ENCODE peak calls at places on chromosome 13, in five cellular contexts. Q, L, Y, I and E are unnamed samples.

GRCh38 chr13:73272831-73273230 is 214.0 kb downstream of the KLF5 start:
- DNase-seq in I (no peak), Y (no peak), Q (no peak), L (no peak), E (no peak)

GRCh38 chr13:21324793-21325192 is 134.3 kb downstream of the ZDHHC20 start:
- DNase-seq in I (no peak), Y (no peak), L (no peak), Q (no peak), E (no peak)

GRCh38 chr13:111431241-111431640 is 110.8 kb downstream of the TEX29 start:
- DNase-seq in L (no peak), I (no peak), Y (no peak), Q (no peak), E (no peak)

GRCh38 chr13:100363874-100364273 is 224.7 kb downstream of the GGACT start:
- DNase-seq in Q (no peak), I (peak), Y (peak), L (no peak), E (no peak)

GRCh38 chr13:108508263-108508662 is 121.1 kb upstream of the MYO16 start:
- DNase-seq in I (peak), Q (peak), Y (peak), L (peak), E (peak)

GRCh38 chr13:79659161-79659560 is 178.2 kb downstream of the NDFIP2 start:
- DNase-seq in I (no peak), L (no peak), Q (peak), Y (no peak), E (peak)

GRCh38 chr13:98144501-98145350 is 1.8 kb downstream of the FARP1 start:
- DNase-seq in Y (peak), I (peak), Q (peak), L (peak), E (peak)

GRCh38 chr13:114339779-114340534 is 25.7 kb downstream of the CHAMP1 start:
- DNase-seq in Y (peak), L (no peak), I (peak), Q (no peak), E (peak)

GRCh38 chr13:45851171-45851889 is at the start of gene SIAH3:
- DNase-seq in I (peak), Y (no peak), L (peak), Q (peak), E (peak)

GRCh38 chr13:25463496-25463895 is 91.7 kb downstream of the ATP8A2 start:
- DNase-seq in Y (peak), Q (no peak), I (peak), L (no peak), E (no peak)

GRCh38 chr13:44906758-44907157 is 82.5 kb downstream of the NUFIP1 start:
- DNase-seq in L (peak), Y (no peak), Q (no peak), I (peak), E (no peak)

GRCh38 chr13:30610311-30610710 is 7.4 kb upstream of the USPL1 start:
- DNase-seq in Q (no peak), I (no peak), L (no peak), Y (no peak), E (no peak)

GRCh38 chr13:110471833-110472162 is 89.7 kb downstream of the RAB20 start:
- DNase-seq in I (peak), Y (no peak), Q (no peak), L (no peak), E (no peak)

GRCh38 chr13:110306960-110307696 is at the start of the genes COL4A1 and COL4A2:
- DNase-seq in Q (peak), I (peak), Y (peak), L (peak), E (peak)

GRCh38 chr13:64332048-64332447 is 2898.1 kb downstream of the PCDH9 start:
- DNase-seq in L (no peak), Y (peak), Q (no peak), I (no peak), E (no peak)

GRCh38 chr13:80881495-80882482 is 540.9 kb upstream of the SPRY2 start:
- DNase-seq in Y (peak), L (peak), Q (no peak), I (no peak), E (no peak)

GRCh38 chr13:51953347-51953746 is 57.9 kb downstream of the ATP7B start:
- DNase-seq in Y (no peak), Q (no peak), I (no peak), L (no peak), E (no peak)

GRCh38 chr13:36275190-36276002 is 22.2 kb downstream of the CCDC169 start:
- DNase-seq in L (peak), I (peak), Q (peak), Y (peak), E (peak)
- TF ChIP-seq EZH2phosphoT487 in L (no peak), I (no peak), Q (no peak), Y (no peak), E (no peak)

DNA sequence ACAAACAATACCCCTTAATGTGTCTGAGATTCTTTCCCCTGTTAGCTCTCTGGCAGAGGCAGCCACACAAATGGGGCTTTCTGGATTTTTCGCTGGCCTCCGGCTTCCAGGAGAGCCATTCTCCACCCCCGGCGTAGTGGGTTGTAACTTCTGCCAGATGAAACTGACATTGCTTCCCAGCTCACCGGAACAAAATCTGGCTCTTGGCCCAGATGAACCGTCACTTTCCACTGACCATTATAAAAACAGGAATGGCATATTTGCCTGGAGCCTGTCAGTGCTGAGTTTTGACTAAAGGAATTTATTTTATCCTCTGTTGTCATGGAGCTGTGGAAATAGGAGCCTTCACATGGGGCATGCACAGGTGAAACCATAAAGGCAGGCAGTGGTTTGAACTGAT is 120.6 kb upstream of the GPR12 start:
- DNase-seq in Y (peak), L (no peak), Q (no peak), I (peak), E (no peak)
- TF ChIP-seq EZH2phosphoT487 in Y (no peak), L (no peak), Q (no peak), I (no peak), E (no peak)

GRCh38 chr13:40064723-40065122 is 409.3 kb downstream of the COG6 start:
- DNase-seq in Q (no peak), I (peak), Y (peak), L (peak), E (no peak)
- TF ChIP-seq EZH2phosphoT487 in Q (no peak), I (peak), Y (no peak), L (no peak), E (no peak)

GRCh38 chr13:52955505-52955904 is 73.1 kb upstream of the OLFM4 start:
- DNase-seq in I (no peak), Y (no peak), Q (peak), L (no peak), E (peak)
- TF ChIP-seq EZH2phosphoT487 in I (no peak), Y (no peak), Q (no peak), L (no peak), E (no peak)

GRCh38 chr13:28568286-28568685 is 73.4 kb upstream of the FLT1 start:
- DNase-seq in Q (no peak), Y (no peak), L (peak), I (peak), E (no peak)
- TF ChIP-seq EZH2phosphoT487 in Q (no peak), Y (no peak), L (no peak), I (no peak), E (no peak)

GRCh38 chr13:112807653-112808376 is 118.0 kb downstream of the ATP11A start:
- DNase-seq in I (no peak), Y (no peak), L (no peak), Q (no peak), E (no peak)

GRCh38 chr13:112809332-112810310 is 119.8 kb downstream of the ATP11A start:
- DNase-seq in L (no peak), Q (no peak), Y (no peak), I (no peak), E (no peak)

GRCh38 chr13:112804374-112804773 is 114.5 kb downstream of the ATP11A start:
- DNase-seq in L (no peak), Q (no peak), I (no peak), Y (no peak), E (no peak)

GRCh38 chr13:112808377-112809140 is 118.7 kb downstream of the ATP11A start:
- DNase-seq in Q (no peak), Y (no peak), L (no peak), I (no peak), E (no peak)

DNA sequence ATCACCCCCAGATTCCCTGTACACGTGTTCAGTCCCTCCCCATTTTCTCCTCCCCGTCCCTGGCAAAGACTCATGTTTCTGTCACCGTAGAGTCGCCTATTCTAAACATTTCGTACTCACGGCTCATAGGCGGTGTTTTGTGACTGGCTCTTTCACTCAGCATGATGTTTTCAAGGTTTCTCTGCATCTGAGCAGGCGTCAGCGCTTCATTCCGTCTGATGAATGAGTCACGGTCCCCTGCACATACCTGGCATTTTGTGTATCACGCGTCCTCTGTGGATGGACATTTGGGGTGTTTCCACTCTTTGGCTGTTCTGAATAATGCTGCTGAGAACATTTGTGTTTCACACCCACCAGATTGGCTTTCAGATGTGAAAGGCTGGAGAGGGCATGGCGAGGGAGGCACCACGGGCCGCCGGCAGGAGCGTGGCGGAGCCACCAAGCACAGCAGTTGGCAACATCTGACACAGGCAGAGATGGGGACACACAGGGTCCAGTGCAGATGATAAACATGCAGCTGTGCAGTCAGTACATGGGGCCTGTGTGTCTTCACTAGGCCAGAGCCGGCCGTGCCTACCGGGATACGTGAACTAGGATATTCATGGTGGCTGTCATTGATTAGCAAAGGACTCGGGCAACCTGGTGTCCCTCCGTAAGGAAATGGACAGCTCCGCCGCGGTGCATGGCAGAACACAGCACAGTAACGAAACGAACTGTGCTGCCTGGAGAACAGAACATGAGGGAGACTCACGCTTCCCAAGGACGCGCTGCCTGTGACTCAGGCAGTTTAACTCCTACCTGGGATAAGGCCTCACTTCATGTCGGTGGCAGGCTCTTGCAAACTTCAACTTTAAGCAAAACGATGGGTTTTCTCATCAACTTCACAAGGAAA is 117.2 kb downstream of the ATP11A start:
- DNase-seq in Q (no peak), I (no peak), Y (no peak), L (no peak), E (no peak)
- TF ChIP-seq EZH2phosphoT487 in Q (no peak), I (no peak), Y (no peak), L (no peak), E (no peak)

DNA sequence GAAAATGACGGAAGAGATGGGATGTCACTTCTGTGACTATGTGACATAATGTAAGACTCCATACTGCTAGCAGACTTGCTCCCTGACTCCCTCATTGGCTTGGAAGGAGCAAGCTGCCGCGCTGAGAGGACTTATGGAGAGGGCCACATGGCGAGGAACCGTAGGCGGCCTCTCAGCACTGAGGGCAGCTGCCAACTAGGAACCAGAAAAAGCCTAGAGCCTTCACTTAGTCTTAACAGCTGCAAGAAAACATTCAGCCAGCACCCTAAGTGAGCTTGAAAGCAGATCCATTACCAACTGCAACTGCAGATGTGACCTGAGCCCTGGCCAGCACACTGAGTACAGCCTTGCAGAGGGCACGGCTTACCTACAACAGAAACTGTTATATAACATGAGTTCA is 33.9 kb downstream of the USP12 start:
- DNase-seq in Y (no peak), L (no peak), Q (no peak), I (no peak), E (peak)
- TF ChIP-seq EZH2phosphoT487 in Y (no peak), L (no peak), Q (no peak), I (no peak), E (no peak)

GRCh38 chr13:60887711-60888110 is 490.7 kb downstream of the TDRD3 start:
- DNase-seq in Q (no peak), I (no peak), L (no peak), Y (no peak), E (no peak)
- TF ChIP-seq EZH2phosphoT487 in Q (no peak), I (no peak), L (no peak), Y (no peak), E (no peak)

GRCh38 chr13:66915596-66916185 is 314.4 kb downstream of the PCDH9 start:
- DNase-seq in L (no peak), Q (no peak), Y (peak), I (no peak), E (no peak)

GRCh38 chr13:66911411-66911939 is 318.7 kb downstream of the PCDH9 start:
- DNase-seq in Y (no peak), L (no peak), Q (no peak), I (no peak), E (no peak)

DNA sequence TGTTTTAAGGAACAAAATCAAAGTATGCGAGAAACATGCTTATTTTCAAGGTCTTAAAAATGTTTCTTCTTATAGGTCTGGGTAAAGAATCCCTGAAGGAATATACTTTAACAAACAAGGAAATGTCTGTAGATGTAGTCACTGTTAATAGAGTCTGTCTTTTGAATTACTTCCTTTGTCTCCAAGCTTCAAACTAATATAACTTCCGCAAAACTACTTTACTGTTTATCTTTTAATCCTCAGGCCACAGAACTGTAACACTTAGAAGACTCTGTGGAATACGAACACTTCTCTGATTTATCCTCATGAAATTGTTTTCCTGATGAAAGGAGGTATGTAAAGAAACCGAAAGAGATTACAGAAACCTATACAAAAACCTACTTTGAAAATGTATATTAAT is 316.0 kb downstream of the PCDH9 start:
- DNase-seq in I (no peak), L (no peak), Y (no peak), Q (no peak), E (no peak)
- TF ChIP-seq EZH2phosphoT487 in I (no peak), L (no peak), Y (no peak), Q (no peak), E (no peak)